ENCODE peak calls at places on chromosomes 16 and 17, in eight cellular contexts. C is nephron progenitor cell, D is tibial nerve, H is transverse colon, K is RWPE1, U is lung, Q is mucosa of descending colon, P is cardiac fibroblast. O is an unnamed sample.

GRCh38 chr17:79850571-79851460 is 11.6 kb upstream of the CBX4 start:
- DNase-seq in C (no peak), D (no peak), H (no peak), K (peak; percentile 95), U (no peak), Q (no peak), P (peak; percentile 86), O (no peak)

GRCh38 chr17:79188048-79188447 is 113.4 kb downstream of the ENGASE start:
- DNase-seq in C (peak; percentile 64), D (no peak), H (no peak), K (peak; percentile 71), U (no peak), Q (peak; percentile 40), P (peak; percentile 10), O (peak; percentile 37)

GRCh38 chr17:6638046-6638908 is 2.2 kb downstream of the KIAA0753 start:
- DNase-seq in C (no peak), D (no peak), H (no peak), K (no peak), U (no peak), Q (no peak), P (no peak), O (no peak)

GRCh38 chr17:74218436-74218835 is 5.1 kb downstream of the TTYH2 start:
- DNase-seq in C (no peak), D (no peak), H (no peak), K (no peak), U (no peak), Q (no peak), P (no peak), O (no peak)

GRCh38 chr17:50267074-50267841 is 7.0 kb upstream of the TMEM92 start:
- DNase-seq in C (no peak), D (no peak), H (peak; percentile 4), K (no peak), U (peak; percentile 28), Q (no peak), P (peak; percentile 34), O (no peak)

GRCh38 chr17:80441133-80441578 is 26.2 kb downstream of the ENDOV start:
- DNase-seq in C (peak; percentile 97), D (no peak), H (no peak), K (peak; percentile 67), U (no peak), Q (peak; percentile 44), P (peak; percentile 33), O (peak; percentile 82)

GRCh38 chr17:78591263-78591671 is 14.1 kb upstream of the DNAH17 start:
- DNase-seq in C (no peak), D (no peak), H (no peak), K (no peak), U (no peak), Q (no peak), P (no peak), O (no peak)

GRCh38 chr17:51166987-51167931 is 1.0 kb downstream of the NME2 start:
- DNase-seq in C (peak; percentile 81), D (no peak), H (peak; percentile 64), K (peak; percentile 83), U (peak; percentile 40), Q (peak; percentile 80), P (peak; percentile 46), O (peak; percentile 66)

GRCh38 chr16:50724237-50724747 is 17.6 kb upstream of the CYLD start:
- DNase-seq in C (no peak), D (no peak), H (no peak), K (no peak), U (no peak), Q (no peak), P (peak; percentile 24), O (no peak)

DNA sequence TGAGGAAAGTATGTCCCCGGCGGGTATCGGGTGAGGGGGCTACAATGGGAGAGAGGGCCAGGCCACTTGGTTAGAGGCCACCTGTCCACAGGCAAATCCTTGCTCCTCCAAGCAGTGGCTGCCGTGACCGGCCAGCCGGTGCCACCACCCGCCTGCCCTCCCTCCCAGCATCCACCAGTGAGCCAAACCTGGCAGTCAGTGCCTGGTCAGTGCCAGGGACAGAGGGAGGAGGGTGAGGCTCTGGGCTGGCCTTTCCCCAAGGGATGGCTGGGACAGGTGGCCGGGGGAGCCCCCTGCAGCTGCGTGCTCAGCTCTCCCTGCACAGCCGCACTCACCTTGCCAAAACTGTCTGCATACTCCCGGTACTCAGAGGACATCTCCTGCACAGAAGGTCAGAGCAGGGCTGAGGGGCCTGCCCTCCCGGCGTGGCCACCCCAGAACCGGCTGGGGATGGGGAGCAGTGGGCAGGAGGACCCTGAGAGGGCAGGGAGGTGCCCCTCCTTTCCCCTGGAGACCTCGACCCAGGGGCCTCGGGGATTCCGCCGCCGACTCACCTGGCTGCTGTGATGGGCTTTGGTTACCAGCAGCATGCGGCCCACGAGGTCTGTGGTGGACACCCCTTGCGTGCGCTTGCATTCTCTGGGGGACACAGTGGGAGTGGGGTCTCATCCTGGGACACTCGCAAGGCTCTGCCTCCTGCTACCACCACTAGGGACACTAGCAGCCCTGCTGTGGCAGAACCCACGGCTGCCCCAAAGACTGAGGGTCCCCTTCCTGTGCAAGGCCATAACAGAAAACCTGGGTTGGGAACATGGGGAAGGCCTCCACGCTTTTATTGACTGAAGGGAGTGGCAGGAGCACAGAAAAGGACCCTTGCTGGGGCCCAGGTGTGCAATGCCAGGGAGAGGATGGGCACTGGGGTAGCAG is 3.7 kb downstream of the PCYT2 start:
- DNase-seq in C (no peak), D (no peak), H (no peak), K (no peak), U (no peak), Q (no peak), P (no peak), O (no peak)
- TF ChIP-seq CTCF in C (no peak), D (no peak), H (no peak), K (no peak), U (no peak), Q (no peak), P (peak; percentile 4), O (no peak)

GRCh38 chr17:16286947-16287562 is 66.2 kb downstream of the CENPV start:
- DNase-seq in C (no peak), D (peak; percentile 19), H (peak; percentile 31), K (no peak), U (no peak), Q (peak; percentile 62), P (peak; percentile 70), O (no peak)

GRCh38 chr17:16283705-16284104 is 66.7 kb downstream of the PIGL start:
- DNase-seq in C (no peak), D (no peak), H (no peak), K (no peak), U (no peak), Q (no peak), P (peak; percentile 84), O (no peak)

GRCh38 chr17:16287563-16288027 is 65.7 kb downstream of the CENPV start:
- DNase-seq in C (no peak), D (peak; percentile 6), H (peak; percentile 40), K (no peak), U (no peak), Q (no peak), P (peak; percentile 85), O (no peak)

GRCh38 chr17:16286009-16286946 is 67.0 kb downstream of the CENPV start:
- DNase-seq in C (peak; percentile 53), D (peak; percentile 73), H (peak; percentile 92), K (peak; percentile 95), U (peak; percentile 88), Q (peak; percentile 87), P (peak; percentile 99), O (peak; percentile 41)

GRCh38 chr17:16285646-16286008 is 67.6 kb downstream of the CENPV start:
- DNase-seq in C (no peak), D (no peak), H (no peak), K (no peak), U (no peak), Q (no peak), P (no peak), O (no peak)
- TF ChIP-seq CTCF in C (no peak), D (no peak), H (peak; percentile 85), K (peak; percentile 51), U (no peak), Q (peak; percentile 48), P (peak; percentile 48), O (peak; percentile 61)

DNA sequence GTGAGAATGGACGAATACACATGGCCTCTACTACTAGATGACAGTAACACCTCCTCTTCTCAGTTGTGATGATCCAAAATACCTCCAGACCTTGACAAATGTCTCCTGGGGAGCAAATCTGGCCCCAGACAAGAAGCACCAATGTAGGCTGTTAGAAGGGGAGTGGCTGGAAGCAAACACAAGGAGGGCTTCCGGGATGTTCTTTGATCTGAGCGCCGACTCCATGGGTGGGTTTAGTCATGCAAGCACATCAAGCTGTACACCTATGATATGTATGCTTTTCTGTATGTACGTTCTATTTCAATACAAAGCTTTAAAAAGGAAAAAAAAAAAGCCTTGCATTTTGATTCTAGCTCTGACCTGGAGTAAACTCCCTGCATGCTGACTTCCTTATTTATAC is 61.4 kb downstream of the ARHGAP17 start:
- DNase-seq in C (no peak), D (no peak), H (peak; percentile 34), K (no peak), U (no peak), Q (peak; percentile 42), P (no peak), O (no peak)
- TF ChIP-seq CTCF in C (no peak), D (no peak), H (no peak), K (no peak), U (no peak), Q (no peak), P (no peak), O (no peak)

GRCh38 chr16:10594312-10594950 is 14.0 kb upstream of the EMP2 start:
- DNase-seq in C (no peak), D (no peak), H (peak; percentile 93), K (peak; percentile 90), U (peak; percentile 61), Q (peak; percentile 95), P (no peak), O (no peak)

GRCh38 chr16:10598157-10598556 is 17.8 kb upstream of the EMP2 start:
- DNase-seq in C (no peak), D (no peak), H (peak; percentile 88), K (no peak), U (no peak), Q (peak; percentile 90), P (no peak), O (no peak)

GRCh38 chr16:10599626-10600025 is 19.2 kb upstream of the EMP2 start:
- DNase-seq in C (no peak), D (no peak), H (no peak), K (no peak), U (no peak), Q (no peak), P (no peak), O (no peak)

GRCh38 chr16:10600792-10601443 is 20.5 kb upstream of the EMP2 start:
- DNase-seq in C (no peak), D (no peak), H (no peak), K (no peak), U (no peak), Q (no peak), P (peak; percentile 18), O (no peak)

GRCh38 chr16:10597184-10597583 is 16.8 kb upstream of the EMP2 start:
- DNase-seq in C (no peak), D (no peak), H (no peak), K (no peak), U (no peak), Q (no peak), P (no peak), O (no peak)
- TF ChIP-seq CTCF in C (no peak), D (no peak), H (no peak), K (no peak), U (no peak), Q (no peak), P (no peak), O (no peak)

DNA sequence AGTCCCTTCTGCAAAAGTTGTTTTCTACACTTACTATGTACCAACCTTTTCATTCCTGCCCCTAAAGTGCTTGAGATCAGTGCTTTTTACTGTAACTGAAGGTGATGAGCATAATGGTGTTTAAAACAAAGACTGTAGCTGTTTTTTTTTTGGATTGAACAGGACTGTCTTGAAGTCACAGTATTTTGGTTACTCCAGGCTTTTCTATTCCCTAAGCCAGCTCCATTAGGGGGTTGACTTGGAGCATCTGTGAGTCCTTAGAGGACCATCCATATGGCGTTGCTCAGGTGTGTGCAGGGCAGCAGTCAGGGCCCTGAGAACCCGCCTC is 29.0 kb upstream of the LGALS9 start:
- DNase-seq in C (no peak), D (no peak), H (no peak), K (no peak), U (no peak), Q (no peak), P (no peak), O (no peak)
- TF ChIP-seq CTCF in C (peak; percentile 33), D (no peak), H (no peak), K (peak; percentile 34), U (no peak), Q (no peak), P (no peak), O (no peak)

O was measured in progenitor cell of endocrine pancreas.